ENCODE peak calls at places on chromosomes 16 and 17, in six cellular contexts. C is GM12878, M is spleen, W is upper lobe of left lung, L is body of pancreas, U is IMR-90. D is an unnamed sample.
A peak's percentile ranks its signal among the peaks of the same experiment; 100 is the strongest.

GRCh38 chr17:75694536-75694935 is 26.7 kb upstream of the ITGB4 start:
- DNase-seq in C (no peak), M (peak; percentile 31), W (peak; percentile 45), L (no peak), U (no peak), D (no peak)

GRCh38 chr17:31677036-31677435 is 182.0 kb downstream of the COPRS start:
- DNase-seq in C (no peak), M (no peak), W (no peak), L (no peak), U (no peak), D (no peak)

GRCh38 chr16:29311636-29312344 is 94.7 kb downstream of the NPIPB11 start:
- DNase-seq in C (no peak), M (no peak), W (peak; percentile 62), L (no peak), U (no peak), D (no peak)

GRCh38 chr17:73098919-73099318 is 6.4 kb upstream of the SLC39A11 start:
- DNase-seq in C (no peak), M (no peak), W (no peak), L (no peak), U (no peak), D (no peak)

GRCh38 chr17:49946208-49946607 is 22.8 kb upstream of the DLX4 start:
- DNase-seq in C (no peak), M (no peak), W (no peak), L (no peak), U (no peak), D (no peak)

GRCh38 chr17:81869221-81870154 is 1.6 kb downstream of the ARHGDIA start:
- DNase-seq in C (no peak), M (peak; percentile 88), W (peak; percentile 92), L (peak; percentile 56), U (no peak), D (peak; percentile 66)

GRCh38 chr17:4823373-4824089 is 9.6 kb upstream of the MINK1 start:
- DNase-seq in C (no peak), M (no peak), W (no peak), L (no peak), U (no peak), D (no peak)

GRCh38 chr17:3002538-3003301 is 60.7 kb downstream of the OR1D5 start:
- DNase-seq in C (peak; percentile 86), M (peak; percentile 90), W (no peak), L (peak; percentile 52), U (no peak), D (peak; percentile 86)

GRCh38 chr17:78727476-78728229 is 54.4 kb downstream of the CYTH1 start:
- DNase-seq in C (no peak), M (no peak), W (peak; percentile 48), L (no peak), U (no peak), D (no peak)

GRCh38 chr16:65125871-65126270 is 4.0 kb upstream of the CDH11 start:
- DNase-seq in C (no peak), M (no peak), W (no peak), L (no peak), U (peak; percentile 47), D (no peak)

GRCh38 chr16:51822471-51822870 is 671.4 kb upstream of the SALL1 start:
- DNase-seq in C (no peak), M (no peak), W (no peak), L (no peak), U (no peak), D (no peak)

GRCh38 chr17:79607941-79608728 is 2.7 kb downstream of the RBFOX3 start:
- DNase-seq in C (no peak), M (no peak), W (peak; percentile 82), L (peak; percentile 23), U (no peak), D (no peak)

GRCh38 chr17:16486373-16487250 is 5.4 kb downstream of the LRRC75A start:
- DNase-seq in C (no peak), M (no peak), W (peak; percentile 79), L (peak; percentile 97), U (peak; percentile 44), D (peak; percentile 99)

GRCh38 chr17:68972119-68972704 is 17.0 kb upstream of the ABCA8 start:
- DNase-seq in C (no peak), M (no peak), W (no peak), L (no peak), U (peak; percentile 36), D (no peak)

GRCh38 chr16:53892155-53892554 is 188.2 kb downstream of the FTO start:
- DNase-seq in C (no peak), M (no peak), W (no peak), L (peak; percentile 63), U (peak; percentile 81), D (no peak)

GRCh38 chr17:1252203-1252608 is 18.0 kb upstream of the BHLHA9 start:
- DNase-seq in C (no peak), M (no peak), W (no peak), L (peak; percentile 43), U (no peak), D (no peak)

GRCh38 chr16:8889893-8890548 is 7.9 kb downstream of the LITAFD start:
- DNase-seq in C (no peak), M (peak; percentile 44), W (no peak), L (no peak), U (no peak), D (peak; percentile 42)

GRCh38 chr16:53827741-53828140 is 123.8 kb downstream of the FTO start:
- DNase-seq in C (no peak), M (no peak), W (no peak), L (no peak), U (no peak), D (no peak)

GRCh38 chr16:66539628-66540469 is 10.1 kb downstream of the TK2 start:
- DNase-seq in C (no peak), M (no peak), W (no peak), L (no peak), U (no peak), D (peak; percentile 77)

GRCh38 chr16:20987049-20987448 is 86.5 kb downstream of the LYRM1 start:
- DNase-seq in C (no peak), M (no peak), W (no peak), L (no peak), U (no peak), D (no peak)

GRCh38 chr16:14669776-14670175 is 24.3 kb downstream of the PLA2G10 start:
- DNase-seq in C (no peak), M (no peak), W (peak; percentile 23), L (peak; percentile 95), U (no peak), D (peak; percentile 84)

GRCh38 chr16:86406056-86406455 is 104.3 kb upstream of the FOXF1 start:
- DNase-seq in C (no peak), M (no peak), W (no peak), L (no peak), U (peak; percentile 47), D (no peak)

GRCh38 chr16:25014500-25015147 is 545 bp downstream of the ARHGAP17 start:
- DNase-seq in C (no peak), M (peak; percentile 91), W (peak; percentile 89), L (peak; percentile 54), U (peak; percentile 48), D (peak; percentile 72)

GRCh38 chr17:14805348-14805747 is 459.8 kb downstream of the PMP22 start:
- DNase-seq in C (no peak), M (no peak), W (no peak), L (no peak), U (no peak), D (no peak)

GRCh38 chr17:49071106-49071505 is 61.5 kb upstream of the B4GALNT2 start:
- DNase-seq in C (no peak), M (no peak), W (no peak), L (no peak), U (peak; percentile 33), D (no peak)

GRCh38 chr17:53823341-53824050 is 769 bp downstream of the KIF2B start:
- DNase-seq in C (no peak), M (no peak), W (peak; percentile 30), L (no peak), U (no peak), D (no peak)

GRCh38 chr17:53822764-53823163 is at the start of gene KIF2B:
- DNase-seq in C (no peak), M (no peak), W (peak; percentile 53), L (no peak), U (no peak), D (no peak)

GRCh38 chr17:53818271-53818670 is 4.5 kb upstream of the KIF2B start:
- DNase-seq in C (no peak), M (no peak), W (no peak), L (no peak), U (no peak), D (no peak)

GRCh38 chr17:53818894-53819293 is 3.8 kb upstream of the KIF2B start:
- DNase-seq in C (no peak), M (no peak), W (no peak), L (no peak), U (no peak), D (no peak)
- TF ChIP-seq CTCF in C (no peak), M (no peak), W (no peak), L (no peak), U (no peak), D (no peak)

DNA sequence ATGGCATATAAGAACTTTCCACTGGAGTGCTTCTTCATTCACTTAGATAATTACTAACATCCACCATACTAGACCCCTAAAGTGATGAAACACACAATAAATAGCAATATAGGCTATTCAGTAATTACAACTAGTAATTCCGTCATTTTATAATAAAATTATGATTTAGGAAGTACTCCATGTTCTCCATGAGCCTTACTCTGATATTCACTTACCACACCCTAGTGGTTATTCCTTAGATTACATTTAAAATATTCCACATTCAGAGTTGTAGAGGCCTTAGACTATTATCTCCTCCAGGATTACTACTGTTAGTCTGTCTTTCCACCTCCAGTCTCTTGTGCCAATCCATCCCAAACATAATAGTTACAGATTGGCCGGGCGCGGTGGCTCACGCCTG is 62.4 kb downstream of the STH start:
- DNase-seq in C (no peak), M (no peak), W (peak; percentile 30), L (no peak), U (no peak), D (no peak)
- TF ChIP-seq POLR2A in C (no peak), M (no peak), W (no peak), L (no peak), U (no peak), D (no peak)

DNA sequence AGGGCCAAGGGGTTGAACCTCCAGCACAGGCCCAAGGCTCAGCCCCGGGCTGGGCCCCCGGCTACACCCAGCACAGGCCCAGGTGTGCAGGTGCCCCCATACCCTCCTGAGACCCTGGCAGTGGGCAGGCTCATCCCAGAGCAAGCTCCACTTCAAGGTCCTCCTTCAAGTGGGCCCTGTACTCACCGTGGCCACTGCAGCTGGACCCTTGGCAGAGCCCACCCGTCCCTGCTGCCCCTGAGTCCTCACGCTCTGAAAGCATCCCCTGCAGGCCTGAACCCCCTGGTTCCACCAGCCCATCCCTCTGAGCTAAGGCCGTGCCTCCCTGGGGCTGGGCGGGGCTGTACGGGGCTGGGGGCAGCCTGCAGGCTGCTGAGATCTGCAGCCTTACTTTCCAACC is 11.2 kb upstream of the CACNA1H start:
- DNase-seq in C (no peak), M (no peak), W (peak; percentile 54), L (no peak), U (no peak), D (no peak)
- TF ChIP-seq CTCF in C (no peak), M (no peak), W (no peak), L (no peak), U (no peak), D (no peak)

DNA sequence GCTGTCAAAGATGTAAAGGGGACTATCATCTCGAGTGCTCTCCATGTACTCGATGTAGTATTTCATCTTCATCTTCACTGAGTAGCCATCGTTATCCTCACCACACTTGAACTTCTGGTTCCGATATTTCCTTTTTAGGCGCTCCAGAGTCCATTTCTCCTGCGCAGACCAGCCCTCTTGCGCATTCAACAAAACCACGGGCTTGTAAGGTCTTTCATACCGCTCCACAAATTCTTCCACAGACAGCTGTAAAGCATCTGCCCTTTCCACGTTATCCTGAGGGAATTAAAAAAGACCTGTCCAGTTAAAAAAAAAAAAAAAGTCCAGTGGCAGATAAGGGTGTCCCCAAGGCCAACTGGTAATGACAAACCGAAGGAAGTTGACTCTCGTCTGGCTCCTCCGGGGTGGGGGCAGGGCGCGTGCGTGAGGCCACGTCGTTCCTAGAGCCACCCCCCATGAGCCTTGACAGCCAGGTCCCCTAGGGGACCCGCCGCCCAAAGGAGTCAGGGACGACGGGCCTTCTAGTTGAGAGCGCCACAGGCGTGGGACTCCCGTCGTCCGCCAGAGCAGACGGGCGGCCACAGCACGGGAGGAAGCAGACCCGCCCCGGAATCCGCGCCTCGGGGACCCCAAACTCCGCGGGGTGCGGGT is 701 bp downstream of the JMJD6 start:
- DNase-seq in C (no peak), M (peak; percentile 93), W (peak; percentile 94), L (peak; percentile 91), U (peak; percentile 40), D (peak; percentile 75)
- TF ChIP-seq POLR2A in C (peak; percentile 6), M (no peak), W (no peak), L (no peak), U (no peak), D (no peak)